ENCODE peak calls at places on chromosome 22, in eight cellular contexts. Q is COLO829; N is stimulated activated CD8-positive, alpha-beta memory T cell treated with anti-CD3 and anti-CD28 coated beads, Interleukin-4, amount 100 ng/mL, for 4 hours; C is NCI-H1436; F is EL; X is AG09319; L is NCI-H2171 treated with DMSO at 0.1 percent for 48 hours; G is DMS153. A is an unnamed sample.
A peak's percentile ranks its signal among the peaks of the same experiment; 100 is the strongest.

GRCh38 chr22:20021196-20022181 is 579 bp downstream of the TANGO2 start:
- DNase-seq in Q (peak; percentile 33), N (no peak), C (no peak), F (peak; percentile 45), X (peak; percentile 25), L (no peak), G (no peak), A (peak; percentile 64)

GRCh38 chr22:22857607-22858558 is 29.7 kb upstream of the IGLL5 start:
- DNase-seq in Q (no peak), N (no peak), C (no peak), F (no peak), X (no peak), L (no peak), G (no peak), A (no peak)

GRCh38 chr22:37746366-37747089 is 49.7 kb downstream of the TRIOBP start:
- DNase-seq in Q (no peak), N (no peak), C (no peak), F (no peak), X (no peak), L (no peak), G (no peak), A (no peak)

GRCh38 chr22:24450600-24450999 is 23.2 kb downstream of the ADORA2A start:
- DNase-seq in Q (no peak), N (no peak), C (peak; percentile 21), F (no peak), X (no peak), L (peak; percentile 53), G (no peak), A (no peak)

GRCh38 chr22:18954333-18954732 is 18.2 kb upstream of the PRODH start:
- DNase-seq in Q (peak; percentile 68), N (no peak), C (peak; percentile 45), F (peak; percentile 48), X (no peak), L (peak; percentile 31), G (peak; percentile 8), A (peak; percentile 66)

GRCh38 chr22:49676783-49677494 is 150.7 kb downstream of the BRD1 start:
- DNase-seq in Q (no peak), N (no peak), C (no peak), F (no peak), X (no peak), L (no peak), G (no peak), A (no peak)

GRCh38 chr22:32777997-32778396 is 23.5 kb upstream of the TIMP3 start:
- DNase-seq in Q (no peak), N (no peak), C (no peak), F (no peak), X (no peak), L (peak; percentile 49), G (no peak), A (no peak)

GRCh38 chr22:39520874-39521857 is 804 bp downstream of the ATF4 start:
- DNase-seq in Q (peak; percentile 80), N (peak; percentile 49), C (peak; percentile 46), F (peak; percentile 62), X (peak; percentile 53), L (peak; percentile 48), G (peak; percentile 30), A (peak; percentile 86)

GRCh38 chr22:23398701-23399366 is 181.3 kb downstream of the IGLL1 start:
- DNase-seq in Q (no peak), N (no peak), C (no peak), F (no peak), X (no peak), L (no peak), G (no peak), A (no peak)

GRCh38 chr22:32764330-32765116 is 37.0 kb upstream of the TIMP3 start:
- DNase-seq in Q (no peak), N (no peak), C (no peak), F (peak; percentile 75), X (no peak), L (no peak), G (no peak), A (peak; percentile 36)

GRCh38 chr22:42060489-42060888 is 10.1 kb downstream of the NAGA start:
- DNase-seq in Q (no peak), N (no peak), C (no peak), F (no peak), X (no peak), L (no peak), G (no peak), A (no peak)